ENCODE peak calls at places on chromosomes 3 and 15, in four cellular contexts. Q is HepG2, R is A549, H is HCT116. E is an unnamed sample.

GRCh38 chr3:13502791-13503060 is 22.6 kb downstream of the HDAC11 start:
- DNase-seq in Q (no peak), R (no peak), H (no peak), E (no peak)

GRCh38 chr3:177977381-177978158 is 558.7 kb upstream of the KCNMB2 start:
- DNase-seq in Q (no peak), R (peak; percentile 33), H (peak; percentile 18), E (no peak)

GRCh38 chr15:33565099-33565498 is 254.3 kb downstream of the RYR3 start:
- DNase-seq in Q (no peak), R (no peak), H (no peak), E (no peak)

GRCh38 chr3:157120071-157120892 is 39.7 kb downstream of the CCNL1 start:
- DNase-seq in Q (peak; percentile 93), R (no peak), H (no peak), E (no peak)

GRCh38 chr3:17964113-17964512 is 221.7 kb upstream of the TBC1D5 start:
- DNase-seq in Q (no peak), R (no peak), H (no peak), E (no peak)

GRCh38 chr3:90007786-90008499 is 900.5 kb downstream of the EPHA3 start:
- DNase-seq in Q (no peak), R (no peak), H (no peak), E (no peak)

GRCh38 chr3:58356054-58356453 is 23.4 kb downstream of the PXK start:
- DNase-seq in Q (no peak), R (no peak), H (no peak), E (no peak)

GRCh38 chr15:33278816-33279612 is 31.8 kb upstream of the RYR3 start:
- DNase-seq in Q (no peak), R (peak; percentile 88), H (peak; percentile 92), E (no peak)

GRCh38 chr15:62403164-62403809 is 238.2 kb upstream of the C2CD4B start:
- DNase-seq in Q (no peak), R (peak; percentile 15), H (no peak), E (no peak)

GRCh38 chr3:42605550-42606173 is 5.2 kb downstream of the NKTR start:
- DNase-seq in Q (peak; percentile 45), R (no peak), H (no peak), E (peak; percentile 50)

GRCh38 chr3:71536376-71536965 is 47.1 kb downstream of the FOXP1 start:
- DNase-seq in Q (no peak), R (no peak), H (no peak), E (no peak)

GRCh38 chr3:171396048-171396447 is 64.2 kb downstream of the TNIK start:
- DNase-seq in Q (peak; percentile 3), R (no peak), H (no peak), E (no peak)

GRCh38 chr3:37029111-37029510 is 35.8 kb downstream of the MLH1 start:
- DNase-seq in Q (no peak), R (no peak), H (no peak), E (no peak)

GRCh38 chr3:16940769-16941683 is 56.3 kb downstream of the PLCL2 start:
- DNase-seq in Q (no peak), R (no peak), H (no peak), E (no peak)
- TF ChIP-seq CEBPB in Q (no peak), R (no peak), H (no peak), E (no peak)

GRCh38 chr15:75530169-75530568 is 48.9 kb downstream of the PTPN9 start:
- DNase-seq in Q (no peak), R (no peak), H (no peak), E (no peak)

GRCh38 chr15:75532413-75533250 is 46.5 kb downstream of the PTPN9 start:
- DNase-seq in Q (peak; percentile 57), R (peak; percentile 84), H (peak; percentile 49), E (peak; percentile 47)

GRCh38 chr15:75533945-75534344 is 45.2 kb downstream of the PTPN9 start:
- DNase-seq in Q (no peak), R (no peak), H (no peak), E (no peak)

DNA sequence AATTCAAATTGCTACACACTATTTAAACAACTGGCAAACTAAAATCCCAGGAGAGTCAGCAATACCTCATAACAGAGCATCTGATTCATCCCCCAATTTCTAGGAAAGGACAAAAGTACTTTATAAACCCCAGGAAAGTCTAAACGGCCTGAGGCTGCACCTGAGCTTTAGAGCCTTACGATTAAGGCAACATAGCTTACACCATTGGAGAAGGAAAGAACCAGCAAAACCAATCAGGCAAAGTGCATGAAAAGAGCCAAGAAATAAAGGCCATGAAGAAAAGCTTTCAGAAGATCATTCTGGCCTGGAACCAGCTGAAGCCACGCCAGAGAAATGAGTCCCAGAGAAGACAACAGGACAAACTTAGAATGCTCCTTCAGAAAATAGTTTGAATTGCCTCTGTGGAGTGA is 48.1 kb downstream of the PTPN9 start:
- DNase-seq in Q (no peak), R (no peak), H (no peak), E (no peak)
- TF ChIP-seq CEBPB in Q (no peak), R (no peak), H (no peak), E (no peak)

DNA sequence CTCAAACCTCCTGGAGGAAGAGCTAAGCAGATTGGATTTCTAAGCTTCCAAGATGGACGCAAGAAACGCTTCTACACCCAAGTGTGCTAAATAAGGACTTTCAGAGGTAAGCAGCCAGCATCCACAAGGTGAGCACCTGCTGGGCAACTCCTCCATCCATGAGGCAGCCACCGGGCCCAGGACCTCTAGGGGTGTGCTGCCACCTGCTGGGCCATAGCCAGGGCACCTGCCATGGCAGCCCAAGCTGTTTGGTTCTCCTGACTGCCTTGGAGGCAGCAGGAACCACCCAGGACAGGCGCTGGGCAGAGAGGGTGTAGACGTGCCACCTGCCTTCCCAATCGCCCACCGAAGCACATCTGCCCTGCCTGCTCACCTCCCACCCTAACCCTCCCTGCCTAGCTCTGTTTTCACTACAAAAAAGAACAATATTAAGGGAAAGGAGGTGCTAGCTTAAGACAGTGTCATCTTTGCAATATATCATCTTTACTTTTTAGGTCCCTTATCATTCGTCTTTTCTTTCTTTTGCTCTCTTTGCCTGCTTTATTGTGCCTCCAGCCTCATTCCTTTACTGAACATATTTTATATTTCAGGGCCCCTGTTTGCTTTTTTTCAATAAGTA is 12.9 kb downstream of the C15orf62 start:
- DNase-seq in Q (peak; percentile 62), R (peak; percentile 66), H (peak; percentile 68), E (peak; percentile 70)
- TF ChIP-seq CEBPB in Q (no peak), R (no peak), H (no peak), E (no peak)

GRCh38 chr3:32198011-32198410 is 40.5 kb upstream of the CMTM8 start:
- DNase-seq in Q (no peak), R (no peak), H (no peak), E (no peak)

GRCh38 chr3:32194653-32195052 is 43.8 kb upstream of the CMTM8 start:
- DNase-seq in Q (no peak), R (no peak), H (no peak), E (no peak)

GRCh38 chr3:32198714-32199113 is 39.8 kb upstream of the CMTM8 start:
- DNase-seq in Q (no peak), R (no peak), H (no peak), E (no peak)

GRCh38 chr3:32193101-32193500 is 45.4 kb upstream of the CMTM8 start:
- DNase-seq in Q (no peak), R (no peak), H (no peak), E (no peak)

DNA sequence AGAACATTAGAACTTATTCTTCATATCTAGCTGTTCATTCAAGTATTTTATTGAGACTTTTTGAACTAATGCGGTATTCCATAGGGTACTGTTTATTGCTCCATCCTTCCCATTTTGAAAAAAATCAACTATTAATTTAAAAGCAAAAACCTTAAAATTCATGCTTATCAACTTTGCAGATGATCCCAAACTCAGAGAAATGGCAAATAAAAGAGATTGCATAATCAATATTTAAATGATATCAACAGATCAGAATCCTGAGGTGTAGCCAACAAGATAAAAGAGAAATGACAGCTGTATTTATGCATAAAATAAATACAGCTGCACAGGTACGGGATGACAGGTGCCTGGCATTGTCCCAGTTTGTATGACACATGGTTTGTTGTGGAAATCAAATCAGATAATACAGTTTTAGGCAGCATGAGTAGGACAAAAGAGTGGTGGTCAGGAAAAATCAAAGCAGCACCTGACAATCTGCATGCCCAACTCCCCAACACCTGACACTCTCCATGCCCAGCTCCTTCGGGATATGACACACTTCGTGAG is 42.4 kb upstream of the CMTM8 start:
- DNase-seq in Q (no peak), R (no peak), H (no peak), E (no peak)
- TF ChIP-seq CEBPB in Q (no peak), R (no peak), H (no peak), E (peak; percentile 61)

GRCh38 chr3:63521657-63522056 is 130.8 kb upstream of the SNTN start:
- DNase-seq in Q (no peak), R (no peak), H (no peak), E (no peak)
- TF ChIP-seq CEBPB in Q (no peak), R (no peak), H (no peak), E (no peak)

GRCh38 chr15:88714782-88715372 is 76.1 kb downstream of the ISG20 start:
- DNase-seq in Q (no peak), R (no peak), H (no peak), E (no peak)
- TF ChIP-seq CEBPB in Q (no peak), R (no peak), H (no peak), E (no peak)

GRCh38 chr3:38438421-38438820 is 15.3 kb upstream of the ACVR2B start:
- DNase-seq in Q (no peak), R (no peak), H (no peak), E (no peak)
- TF ChIP-seq CEBPB in Q (no peak), R (no peak), H (no peak), E (no peak)

DNA sequence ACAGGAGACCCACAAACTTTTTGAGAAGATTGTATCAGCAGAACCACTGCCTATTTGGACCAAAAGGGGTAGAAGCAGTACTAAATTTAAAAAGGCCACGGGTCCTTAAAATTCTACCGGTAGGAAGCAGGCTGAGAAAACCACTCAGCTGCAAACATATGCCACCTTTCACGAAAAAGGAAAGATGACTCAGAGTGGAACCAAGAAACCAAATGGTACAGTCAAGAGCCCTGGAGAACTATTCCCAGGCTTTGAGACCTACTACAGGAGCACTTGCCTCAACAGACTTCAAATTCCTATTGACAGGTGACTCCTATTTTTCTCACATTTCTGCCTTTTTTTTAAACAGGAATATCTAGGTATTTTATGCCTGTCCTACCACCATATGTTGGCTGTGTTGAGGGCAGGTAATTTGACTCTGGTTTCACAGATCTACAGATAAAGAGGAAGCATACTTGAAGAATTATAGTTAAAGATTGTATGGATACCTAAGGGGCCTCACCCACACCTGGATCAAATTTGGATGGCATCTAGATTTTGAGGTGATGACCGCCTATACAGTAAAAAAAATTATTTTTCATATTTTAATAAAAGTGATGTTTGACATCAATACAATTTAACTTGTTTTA is 10.1 kb downstream of the GOLIM4 start:
- DNase-seq in Q (no peak), R (no peak), H (no peak), E (no peak)
- TF ChIP-seq CEBPB in Q (no peak), R (no peak), H (no peak), E (no peak)

DNA sequence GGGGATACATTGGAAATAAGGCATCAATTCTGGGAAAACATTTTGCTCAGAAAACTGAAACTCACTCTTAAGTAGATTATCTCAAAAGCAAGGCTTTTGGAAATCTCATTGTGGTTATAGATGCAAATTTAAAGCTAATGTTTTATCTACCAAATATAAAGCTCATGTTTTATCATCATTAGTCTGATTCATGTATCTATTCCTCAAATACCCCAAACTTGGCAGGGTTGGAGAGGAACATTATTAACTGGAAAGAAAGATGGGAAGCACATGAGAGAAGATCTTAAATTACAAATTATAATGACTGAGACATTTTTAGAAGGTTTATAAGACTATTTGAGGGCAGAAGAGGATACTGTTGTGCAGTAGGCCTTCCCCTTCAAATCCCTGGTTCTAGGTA is 137.3 kb upstream of the TGFBR2 start:
- DNase-seq in Q (no peak), R (no peak), H (no peak), E (no peak)
- TF ChIP-seq CEBPB in Q (no peak), R (no peak), H (no peak), E (no peak)

GRCh38 chr15:85414495-85414894 is 34.1 kb downstream of the AKAP13 start:
- DNase-seq in Q (no peak), R (peak; percentile 52), H (no peak), E (no peak)
- TF ChIP-seq CEBPB in Q (no peak), R (no peak), H (no peak), E (no peak)

E was measured in K562.